ENCODE peak calls at places on chromosomes 5 and 9, in four cellular contexts. K is H9, Q is aorta, Y is brain microvascular endothelial cell. O is an unnamed sample.

GRCh38 chr9:132199056-132199455 is 37.2 kb downstream of the NTNG2 start:
- DNase-seq in K (no peak), Q (no peak), Y (no peak), O (no peak)

GRCh38 chr5:127924606-127925005 is 159.0 kb upstream of the SLC12A2 start:
- DNase-seq in K (no peak), Q (no peak), Y (no peak), O (no peak)

GRCh38 chr9:117427357-117427913 is 12.6 kb upstream of the ASTN2 start:
- DNase-seq in K (no peak), Q (no peak), Y (no peak), O (no peak)

GRCh38 chr9:27542519-27542918 is 12.9 kb upstream of the MOB3B start:
- DNase-seq in K (no peak), Q (no peak), Y (no peak), O (no peak)

GRCh38 chr9:133538176-133538575 is 3.7 kb downstream of the ADAMTSL2 start:
- DNase-seq in K (no peak), Q (no peak), Y (no peak), O (no peak)

GRCh38 chr5:127072861-127073846 is at the start of gene C5orf63:
- DNase-seq in K (peak; percentile 66), Q (peak; percentile 87), Y (no peak), O (peak; percentile 83)

GRCh38 chr5:119344231-119344630 is 11.6 kb upstream of the TNFAIP8 start:
- DNase-seq in K (no peak), Q (no peak), Y (no peak), O (no peak)

GRCh38 chr5:147659166-147659929 is 123.2 kb downstream of the JAKMIP2 start:
- DNase-seq in K (no peak), Q (peak; percentile 22), Y (no peak), O (no peak)

GRCh38 chr9:16337322-16338029 is 533.0 kb downstream of the BNC2 start:
- DNase-seq in K (no peak), Q (no peak), Y (peak; percentile 90), O (no peak)

GRCh38 chr5:112238473-112238872 is 180.6 kb downstream of the EPB41L4A start:
- DNase-seq in K (no peak), Q (no peak), Y (no peak), O (no peak)

GRCh38 chr5:181221792-181222629 is 1.1 kb upstream of the TRIM41 start:
- DNase-seq in K (peak; percentile 97), Q (peak; percentile 98), Y (peak; percentile 96), O (peak; percentile 88)

GRCh38 chr5:181222630-181223040 is 446 bp upstream of the TRIM41 start:
- DNase-seq in K (no peak), Q (no peak), Y (no peak), O (no peak)

GRCh38 chr5:181220178-181220515 is 2.9 kb upstream of the TRIM41 start:
- DNase-seq in K (no peak), Q (no peak), Y (no peak), O (peak; percentile 80)

GRCh38 chr5:181219262-181220177 is 3.6 kb upstream of the TRIM41 start:
- DNase-seq in K (peak; percentile 44), Q (no peak), Y (no peak), O (no peak)

GRCh38 chr5:181221105-181221791 is 1.8 kb upstream of the TRIM41 start:
- DNase-seq in K (no peak), Q (no peak), Y (no peak), O (peak; percentile 26)
- H3K27ac ChIP-seq in K (no peak overlapping the region), Q (no peak overlapping the region), Y (no peak overlapping the region), O (peak overlapping the region; percentile 93)

GRCh38 chr9:124021385-124021769 is 9.8 kb downstream of the LHX2 start:
- DNase-seq in K (no peak), Q (no peak), Y (no peak), O (no peak)
- H3K27me3 ChIP-seq in K (peaks cover 50% of the 10 kb centered on the region), Q (no peaks in the 10 kb centered on the region), Y (peaks cover 87% of the 10 kb centered on the region), O (peaks cover 11% of the 10 kb centered on the region)

GRCh38 chr5:150781706-150782614 is 3.4 kb downstream of the SMIM3 start:
- DNase-seq in K (peak; percentile 87), Q (peak; percentile 88), Y (peak; percentile 55), O (peak; percentile 41)

GRCh38 chr5:150780180-150780692 is 1.7 kb downstream of the SMIM3 start:
- DNase-seq in K (no peak), Q (no peak), Y (peak; percentile 54), O (no peak)

GRCh38 chr5:150782850-150783249 is 4.3 kb downstream of the SMIM3 start:
- DNase-seq in K (no peak), Q (no peak), Y (no peak), O (no peak)

GRCh38 chr5:150779397-150780179 is 1.0 kb downstream of the SMIM3 start:
- DNase-seq in K (peak; percentile 93), Q (no peak), Y (no peak), O (no peak)

DNA sequence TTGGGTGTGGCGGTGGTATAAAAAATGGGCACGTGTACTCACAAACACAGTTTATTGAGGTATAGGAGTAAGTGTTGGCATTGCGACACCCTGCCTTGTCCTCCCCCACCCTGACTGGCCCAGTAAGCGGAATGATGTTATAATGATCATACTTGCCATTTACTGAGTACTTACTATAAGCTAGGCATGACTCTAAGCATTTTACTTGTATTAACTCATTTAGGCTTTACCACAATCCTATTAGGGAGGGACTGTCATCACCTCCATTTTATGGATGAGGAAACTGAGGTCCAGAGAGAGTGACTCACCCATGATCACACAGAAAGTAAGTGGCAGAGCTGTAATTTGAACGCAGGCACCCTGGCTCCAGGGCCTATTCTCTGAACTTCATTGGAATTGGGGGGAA is 2.3 kb downstream of the SMIM3 start:
- DNase-seq in K (no peak), Q (no peak), Y (peak; percentile 11), O (no peak)
- H3K27ac ChIP-seq in K (no peak overlapping the region), Q (peak overlapping the region; percentile 59), Y (peak overlapping the region; percentile 67), O (no peak overlapping the region)

GRCh38 chr9:137666505-137666809 is 47.7 kb downstream of the EHMT1 start:
- DNase-seq in K (no peak), Q (peak; percentile 74), Y (no peak), O (no peak)

GRCh38 chr9:137665697-137666504 is 47.1 kb downstream of the EHMT1 start:
- DNase-seq in K (peak; percentile 81), Q (peak; percentile 13), Y (peak; percentile 32), O (no peak)

GRCh38 chr9:137666950-137667670 is 48.3 kb downstream of the EHMT1 start:
- DNase-seq in K (peak; percentile 87), Q (peak; percentile 71), Y (no peak), O (no peak)

GRCh38 chr9:137669261-137669672 is 50.5 kb downstream of the EHMT1 start:
- DNase-seq in K (no peak), Q (peak; percentile 71), Y (no peak), O (no peak)

DNA sequence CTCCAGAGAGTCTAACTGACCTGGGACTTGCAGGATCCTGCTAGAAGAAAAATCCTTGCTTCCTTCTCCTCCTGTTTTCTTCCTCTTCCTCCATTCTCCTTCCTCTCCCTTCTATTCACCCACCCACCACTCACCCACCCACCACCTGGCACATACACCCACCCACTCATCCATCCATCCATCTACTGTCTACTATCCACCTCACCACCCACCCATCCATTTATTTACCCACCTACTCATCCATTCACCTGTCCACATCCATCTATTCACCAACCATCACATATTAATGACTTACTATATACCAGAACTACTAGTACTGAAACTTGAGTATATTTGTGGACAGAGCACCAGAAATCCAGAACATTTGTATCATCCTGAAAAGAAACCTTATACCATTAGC is 49.4 kb downstream of the EHMT1 start:
- DNase-seq in K (no peak), Q (peak; percentile 5), Y (no peak), O (no peak)
- H3K27me3 ChIP-seq in K (no peaks in the 10 kb centered on the region), Q (no peaks in the 10 kb centered on the region), Y (no peaks in the 10 kb centered on the region), O (no peaks in the 10 kb centered on the region)

O was measured in pancreas.